ENCODE peak calls at places on chromosomes 11 and 22, in four cellular contexts. N is IMR-90, E is heart left ventricle, R is psoas muscle. Y is an unnamed sample.
A peak's percentile ranks its signal among the peaks of the same experiment; 100 is the strongest.

GRCh38 chr11:100682247-100682969 is 4.7 kb upstream of the ARHGAP42 start:
- DNase-seq in N (peak; percentile 46), E (no peak), R (no peak), Y (no peak)

GRCh38 chr22:38704568-38705234 is 1.0 kb upstream of the GTPBP1 start:
- DNase-seq in N (no peak), E (no peak), R (no peak), Y (no peak)

GRCh38 chr22:41263704-41264103 is 22.3 kb downstream of the RANGAP1 start:
- DNase-seq in N (peak; percentile 28), E (no peak), R (no peak), Y (no peak)

GRCh38 chr11:113833151-113833550 is 42.2 kb downstream of the USP28 start:
- DNase-seq in N (no peak), E (no peak), R (no peak), Y (no peak)

GRCh38 chr11:69800278-69800677 is 18.9 kb downstream of the FGF3 start:
- DNase-seq in N (no peak), E (no peak), R (no peak), Y (no peak)

GRCh38 chr11:48109046-48109666 is 107.5 kb upstream of the OR4B1 start:
- DNase-seq in N (peak; percentile 63), E (no peak), R (no peak), Y (peak; percentile 33)

GRCh38 chr11:362642-363442 is 6.5 kb upstream of the B4GALNT4 start:
- DNase-seq in N (no peak), E (no peak), R (no peak), Y (no peak)

GRCh38 chr22:35555941-35556547 is 15.4 kb downstream of the RASD2 start:
- DNase-seq in N (no peak), E (no peak), R (no peak), Y (no peak)

GRCh38 chr11:1502971-1503707 is 16.6 kb upstream of the MOB2 start:
- DNase-seq in N (no peak), E (peak; percentile 85), R (no peak), Y (no peak)

GRCh38 chr11:1504581-1505290 is 18.2 kb upstream of the MOB2 start:
- DNase-seq in N (no peak), E (no peak), R (no peak), Y (no peak)

GRCh38 chr11:1505480-1505879 is 18.9 kb upstream of the MOB2 start:
- DNase-seq in N (no peak), E (no peak), R (no peak), Y (no peak)

GRCh38 chr11:1503708-1504104 is 17.1 kb upstream of the MOB2 start:
- DNase-seq in N (no peak), E (peak; percentile 83), R (peak; percentile 50), Y (no peak)

GRCh38 chr11:1504164-1504563 is 17.6 kb upstream of the MOB2 start:
- DNase-seq in N (no peak), E (no peak), R (no peak), Y (no peak)
- H3K4me1 ChIP-seq in N (no peaks in the 10 kb centered on the region), E (peaks cover 65% of the 10 kb centered on the region), R (peaks cover 77% of the 10 kb centered on the region), Y (peaks cover 9% of the 10 kb centered on the region)

GRCh38 chr11:9530901-9531625 is 42.4 kb upstream of the WEE1 start:
- DNase-seq in N (no peak), E (no peak), R (no peak), Y (no peak)
- H3K4me1 ChIP-seq in N (peaks cover 11% of the 10 kb centered on the region), E (peaks cover 20% of the 10 kb centered on the region), R (no peaks in the 10 kb centered on the region), Y (no peaks in the 10 kb centered on the region)

DNA sequence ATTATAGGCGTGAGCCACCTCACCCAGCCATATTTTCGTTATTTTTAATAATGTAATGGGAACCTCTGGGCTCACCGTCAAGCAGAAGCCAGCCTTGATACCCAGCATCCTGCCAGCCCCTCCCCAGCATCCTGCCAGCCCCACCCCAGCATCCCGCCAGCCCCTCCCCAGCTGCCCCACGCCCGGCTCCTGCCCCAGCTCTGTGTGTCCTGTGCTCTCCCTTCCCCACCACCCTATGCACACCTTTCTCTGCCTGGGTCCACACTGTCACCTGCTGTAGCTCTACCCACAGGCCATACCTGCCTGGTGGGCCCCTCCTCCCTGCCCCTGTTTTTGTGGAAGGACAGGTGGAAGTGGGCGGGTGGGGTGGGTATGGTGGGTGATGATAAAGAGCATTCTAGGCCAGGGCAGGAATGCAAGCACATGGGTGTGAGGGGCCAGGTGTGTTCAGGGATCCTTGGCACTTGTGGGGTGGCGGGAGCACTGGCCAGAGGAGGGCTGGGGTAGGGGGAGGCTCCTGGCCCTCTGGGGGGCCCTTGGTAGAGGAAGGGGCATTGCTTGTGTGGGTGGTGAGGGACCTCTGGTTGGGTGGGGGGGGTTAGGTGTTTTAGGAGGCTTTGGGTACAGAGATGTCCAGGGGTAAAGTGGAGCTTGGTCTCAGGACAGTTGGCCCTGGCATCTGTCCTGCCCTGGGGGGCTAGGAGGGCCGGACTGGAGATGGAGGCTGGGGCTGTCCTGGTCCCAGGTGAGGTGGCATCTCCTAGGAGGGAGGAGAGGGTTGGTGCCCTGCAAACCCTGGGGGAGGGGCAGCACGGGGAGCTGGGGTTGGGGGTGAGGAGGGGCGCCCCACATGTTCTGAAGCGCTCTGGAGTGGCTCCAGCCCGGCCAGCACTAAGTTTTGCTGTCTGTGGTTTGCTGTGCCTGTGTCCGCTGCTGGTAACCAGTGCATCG is 25.9 kb upstream of the GRAMD4 start:
- DNase-seq in N (no peak), E (no peak), R (no peak), Y (no peak)
- H3K4me1 ChIP-seq in N (peaks cover 8% of the 10 kb centered on the region), E (peaks cover 58% of the 10 kb centered on the region), R (peaks cover 36% of the 10 kb centered on the region), Y (peaks cover 10% of the 10 kb centered on the region)

GRCh38 chr11:61596539-61596938 is 15.7 kb upstream of the SYT7 start:
- DNase-seq in N (no peak), E (no peak), R (no peak), Y (no peak)

GRCh38 chr11:61598886-61599868 is 18.3 kb upstream of the SYT7 start:
- DNase-seq in N (peak; percentile 70), E (peak; percentile 73), R (peak; percentile 64), Y (no peak)

GRCh38 chr11:61599968-61600710 is 19.3 kb upstream of the SYT7 start:
- DNase-seq in N (no peak), E (no peak), R (no peak), Y (no peak)

GRCh38 chr11:61596990-61597389 is 16.1 kb upstream of the SYT7 start:
- DNase-seq in N (no peak), E (no peak), R (no peak), Y (no peak)

GRCh38 chr11:61598383-61598782 is 17.5 kb upstream of the SYT7 start:
- DNase-seq in N (no peak), E (no peak), R (no peak), Y (no peak)
- H3K4me1 ChIP-seq in N (peaks cover 8% of the 10 kb centered on the region), E (peaks cover 14% of the 10 kb centered on the region), R (no peaks in the 10 kb centered on the region), Y (no peaks in the 10 kb centered on the region)

Y was measured in CD4-positive, alpha-beta memory T cell.